ENCODE peak calls at places on chromosomes 3 and 15, in four cellular contexts. B is body of pancreas, L is ovary, J is GM12891. O is an unnamed sample.

GRCh38 chr15:75058127-75058905 is 34.9 kb downstream of the PPCDC start:
- DNase-seq in B (no peak), L (peak; percentile 8), J (no peak), O (no peak)

GRCh38 chr3:158491968-158492367 is 79.0 kb upstream of the MLF1 start:
- DNase-seq in B (no peak), L (no peak), J (no peak), O (no peak)

GRCh38 chr3:71171246-71171645 is 412.3 kb downstream of the FOXP1 start:
- DNase-seq in B (no peak), L (no peak), J (no peak), O (no peak)

GRCh38 chr3:10351013-10351735 is 30.3 kb upstream of the SEC13 start:
- DNase-seq in B (no peak), L (no peak), J (no peak), O (peak; percentile 25)

GRCh38 chr3:55935241-55935640 is 448.1 kb upstream of the WNT5A start:
- DNase-seq in B (no peak), L (no peak), J (no peak), O (no peak)

GRCh38 chr3:73361591-73361990 is 263.1 kb downstream of the PDZRN3 start:
- DNase-seq in B (no peak), L (no peak), J (no peak), O (no peak)

GRCh38 chr3:190265795-190266194 is 56.5 kb downstream of the CLDN1 start:
- DNase-seq in B (peak; percentile 15), L (no peak), J (no peak), O (no peak)

GRCh38 chr15:85749261-85750151 is 45.2 kb downstream of the KLHL25 start:
- DNase-seq in B (no peak), L (peak; percentile 68), J (no peak), O (no peak)

GRCh38 chr15:37900286-37901221 is 33.9 kb upstream of the TMCO5A start:
- DNase-seq in B (no peak), L (no peak), J (no peak), O (no peak)

GRCh38 chr3:53079791-53080555 is 34.1 kb upstream of the SFMBT1 start:
- DNase-seq in B (no peak), L (no peak), J (no peak), O (no peak)

GRCh38 chr3:127276995-127277394 is 10.9 kb downstream of the PRR20G start:
- DNase-seq in B (no peak), L (no peak), J (no peak), O (no peak)

GRCh38 chr3:139202226-139202958 is 141.4 kb upstream of the MRPS22 start:
- DNase-seq in B (peak; percentile 87), L (no peak), J (no peak), O (peak; percentile 6)

GRCh38 chr15:73918784-73919183 is 7.5 kb upstream of the LOXL1 start:
- DNase-seq in B (no peak), L (no peak), J (no peak), O (no peak)

GRCh38 chr3:18567293-18567692 is 142.2 kb upstream of the SATB1 start:
- DNase-seq in B (no peak), L (no peak), J (no peak), O (no peak)

GRCh38 chr3:125386811-125387210 is 11.7 kb upstream of the ZNF148 start:
- DNase-seq in B (no peak), L (no peak), J (no peak), O (no peak)

GRCh38 chr3:52038227-52038626 is 18.1 kb downstream of the DUSP7 start:
- DNase-seq in B (no peak), L (no peak), J (no peak), O (no peak)

GRCh38 chr3:94172695-94173310 is 109.9 kb downstream of the NSUN3 start:
- DNase-seq in B (no peak), L (no peak), J (no peak), O (peak; percentile 2)

GRCh38 chr15:52559583-52559982 is 9.2 kb downstream of the ARPP19 start:
- DNase-seq in B (no peak), L (no peak), J (no peak), O (peak; percentile 40)

GRCh38 chr3:46027736-46028397 is 584 bp upstream of the XCR1 start:
- DNase-seq in B (no peak), L (no peak), J (no peak), O (peak; percentile 4)

GRCh38 chr3:124800076-124800475 is 69.8 kb downstream of the UMPS start:
- DNase-seq in B (peak; percentile 16), L (no peak), J (no peak), O (no peak)

GRCh38 chr15:83129791-83130190 is 22.3 kb downstream of the TM6SF1 start:
- DNase-seq in B (no peak), L (no peak), J (no peak), O (no peak)

GRCh38 chr3:14768881-14769280 is 49.9 kb upstream of the FGD5 start:
- DNase-seq in B (no peak), L (no peak), J (no peak), O (no peak)

GRCh38 chr3:5891721-5892120 is 704.2 kb downstream of the EDEM1 start:
- DNase-seq in B (peak; percentile 27), L (no peak), J (no peak), O (no peak)

GRCh38 chr3:142270407-142270806 is 45.0 kb upstream of the GK5 start:
- DNase-seq in B (no peak), L (no peak), J (no peak), O (no peak)

GRCh38 chr15:72342385-72342784 is 22.4 kb upstream of the CELF6 start:
- DNase-seq in B (peak; percentile 25), L (no peak), J (no peak), O (peak; percentile 23)

GRCh38 chr15:50358805-50359204 is 3.8 kb upstream of the GABPB1 start:
- DNase-seq in B (peak; percentile 11), L (no peak), J (peak; percentile 14), O (peak; percentile 49)

GRCh38 chr15:23857028-23857641 is 170.0 kb upstream of the NDN start:
- DNase-seq in B (peak; percentile 67), L (peak; percentile 48), J (no peak), O (peak; percentile 1)

GRCh38 chr15:35557544-35557943 is 11.6 kb upstream of the DPH6 start:
- DNase-seq in B (no peak), L (no peak), J (no peak), O (peak; percentile 94)

GRCh38 chr15:98648654-98649537 is 557 bp downstream of the IGF1R start:
- DNase-seq in B (peak; percentile 67), L (peak; percentile 78), J (peak; percentile 35), O (peak; percentile 67)

GRCh38 chr3:127477396-127477795 is 113.1 kb downstream of the TPRA1 start:
- DNase-seq in B (no peak), L (peak; percentile 15), J (no peak), O (no peak)

GRCh38 chr15:70297465-70298152 is 199.9 kb upstream of the TLE3 start:
- DNase-seq in B (no peak), L (no peak), J (no peak), O (no peak)
- TF ChIP-seq POLR2A in B (no peak), L (no peak), J (no peak), O (no peak)

GRCh38 chr3:153442799-153443487 is 280.9 kb downstream of the RAP2B start:
- DNase-seq in B (no peak), L (no peak), J (no peak), O (no peak)
- TF ChIP-seq POLR2A in B (no peak), L (no peak), J (no peak), O (no peak)

DNA sequence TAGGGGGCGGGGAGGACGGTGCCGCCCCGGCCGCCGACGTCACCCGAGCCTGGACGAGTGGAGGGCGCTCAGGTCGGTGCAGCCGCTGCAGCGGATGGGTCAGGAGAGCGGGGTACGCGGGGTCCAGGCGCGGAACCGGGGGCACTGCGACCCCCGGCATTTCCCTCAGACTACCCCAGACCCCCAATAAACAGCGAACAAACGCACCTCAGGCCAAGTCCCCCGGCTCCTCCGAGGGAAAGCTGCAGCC is 78.9 kb downstream of the IQSEC1 start:
- DNase-seq in B (peak; percentile 71), L (no peak), J (peak; percentile 62), O (peak; percentile 54)
- TF ChIP-seq POLR2A in B (no peak), L (no peak), J (no peak), O (no peak)

GRCh38 chr3:11642455-11643162 is 1.1 kb downstream of the VGLL4 start:
- DNase-seq in B (peak; percentile 70), L (peak; percentile 85), J (no peak), O (peak; percentile 80)
- TF ChIP-seq POLR2A in B (peak; percentile 20), L (peak; percentile 16), J (peak; percentile 64), O (peak; percentile 67)

GRCh38 chr3:107882261-107882660 is 208.6 kb downstream of the CD47 start:
- DNase-seq in B (no peak), L (no peak), J (no peak), O (no peak)
- TF ChIP-seq POLR2A in B (no peak), L (no peak), J (no peak), O (no peak)

GRCh38 chr3:103532986-103533385 is 1098.2 kb downstream of the ZPLD1 start:
- DNase-seq in B (no peak), L (no peak), J (no peak), O (no peak)
- TF ChIP-seq POLR2A in B (no peak), L (no peak), J (no peak), O (no peak)

DNA sequence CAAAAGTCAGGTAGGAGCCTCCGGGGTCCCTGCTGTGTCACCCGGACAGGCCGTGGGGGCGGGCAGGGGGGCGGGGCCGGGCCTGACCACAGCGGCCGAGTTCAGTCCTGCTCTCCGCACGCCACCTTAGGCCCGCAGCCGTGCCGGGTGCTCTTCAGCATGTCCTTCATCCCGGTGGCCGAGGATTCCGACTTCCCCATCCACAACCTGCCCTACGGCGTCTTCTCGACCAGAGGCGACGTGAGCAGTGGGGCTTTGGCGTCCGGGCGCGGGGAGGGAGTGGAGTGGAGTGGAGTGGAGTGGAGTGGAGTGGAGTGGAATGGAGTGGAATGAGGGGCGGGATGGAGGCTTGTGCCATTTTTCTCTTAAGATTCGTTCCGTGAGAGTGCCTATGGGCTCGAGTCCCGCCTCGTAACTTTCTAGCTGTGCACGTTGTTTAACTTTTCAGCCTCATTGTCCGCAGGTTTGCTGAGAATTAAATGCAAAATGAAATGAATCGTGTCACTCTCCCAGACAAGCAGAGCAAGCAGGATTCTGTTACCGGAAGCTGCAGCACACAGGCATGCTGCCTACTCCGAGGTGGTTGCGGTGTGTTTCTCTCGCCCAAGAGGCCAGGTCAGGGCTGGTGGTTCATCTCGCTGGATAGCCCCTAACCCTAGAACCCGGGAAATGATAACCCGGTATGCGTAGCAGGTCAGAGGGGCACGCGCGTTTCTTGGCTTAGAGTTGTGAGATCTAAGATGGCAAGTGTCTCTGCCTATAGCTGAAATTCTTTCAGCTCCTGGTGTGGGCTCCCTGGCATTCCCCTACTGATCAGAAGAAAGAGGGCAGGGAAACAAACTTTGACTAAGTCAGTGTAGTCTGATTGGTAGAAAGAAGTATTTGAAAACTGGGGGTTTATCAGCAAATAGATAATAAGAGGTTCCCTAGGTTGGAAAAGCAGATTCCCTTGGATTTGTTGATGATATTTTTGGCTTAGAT is at the start of gene FAH:
- DNase-seq in B (peak; percentile 38), L (no peak), J (no peak), O (peak; percentile 66)
- TF ChIP-seq POLR2A in B (no peak), L (peak; percentile 34), J (peak; percentile 36), O (peak; percentile 32)

O was measured in erythroblast.